ENCODE peak calls at places on chromosomes 11 and 22, in four cellular contexts. I is A549, P is H1, M is K562. B is an unnamed sample.

GRCh38 chr11:7077101-7077500 is 11.7 kb upstream of the RBMXL2 start:
- DNase-seq in P (peak), M (no peak), I (no peak), B (no peak)

GRCh38 chr22:36343720-36344105 is 44.1 kb downstream of the MYH9 start:
- DNase-seq in M (no peak), P (no peak), I (no peak), B (peak)

GRCh38 chr11:94933225-94934130 is 39.9 kb downstream of the CWC15 start:
- DNase-seq in M (no peak), P (no peak), I (no peak), B (no peak)

GRCh38 chr22:39839917-39840510 is 53.5 kb downstream of the ENTHD1 start:
- DNase-seq in M (peak), I (no peak), P (no peak), B (no peak)

GRCh38 chr11:8640305-8640932 is 42.0 kb downstream of the TRIM66 start:
- DNase-seq in M (peak), I (no peak), P (peak), B (no peak)

GRCh38 chr11:20337526-20338154 is 25.9 kb upstream of the HTATIP2 start:
- DNase-seq in M (no peak), I (peak), P (peak), B (peak)

GRCh38 chr11:69524291-69524882 is 42.9 kb downstream of the LINC01488 start:
- DNase-seq in M (peak), P (no peak), I (no peak), B (no peak)

GRCh38 chr22:39422101-39422500 is 22.5 kb downstream of the TAB1 start:
- DNase-seq in M (no peak), P (no peak), I (no peak), B (no peak)

GRCh38 chr11:47510231-47510630 is 42.7 kb downstream of the CELF1 start:
- DNase-seq in M (no peak), I (no peak), P (no peak), B (no peak)

GRCh38 chr11:10428453-10428852 is 26.6 kb upstream of the AMPD3 start:
- DNase-seq in P (no peak), I (no peak), M (peak), B (no peak)

GRCh38 chr22:28006271-28006670 is 87.2 kb upstream of the PITPNB start:
- DNase-seq in M (no peak), I (no peak), P (no peak), B (no peak)

GRCh38 chr11:12537778-12538401 is 136.3 kb upstream of the TEAD1 start:
- DNase-seq in P (no peak), M (no peak), I (no peak), B (no peak)

DNA sequence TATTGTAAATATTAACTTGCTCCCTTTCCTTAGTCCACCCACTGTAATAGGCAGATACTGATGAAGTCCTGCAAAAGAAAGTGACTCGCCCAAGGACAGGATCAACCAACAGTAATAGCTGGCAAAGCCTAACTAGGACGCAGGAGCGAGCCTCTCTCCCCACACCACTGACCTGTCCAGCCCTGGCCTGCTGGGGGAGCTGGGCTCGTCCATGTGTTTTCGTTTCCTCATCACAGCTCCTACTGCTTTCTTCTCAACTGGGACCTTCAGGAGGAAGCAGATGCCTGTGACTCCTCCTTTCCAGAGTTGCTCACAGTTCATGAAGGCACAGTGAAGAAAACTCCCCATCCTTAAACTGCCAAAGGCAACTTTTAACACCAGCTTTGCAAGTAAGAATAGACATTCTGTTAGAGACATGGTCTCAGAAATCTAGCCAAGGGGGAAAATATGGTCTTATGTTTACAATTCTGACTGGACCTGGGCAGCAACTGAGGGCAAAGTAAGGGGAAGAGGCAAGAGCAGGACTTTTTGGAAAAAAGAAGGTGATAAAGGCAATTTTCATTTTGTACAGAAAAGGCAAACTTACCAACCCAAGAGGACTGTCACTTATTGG is 11.6 kb upstream of the GPHA2 start:
- DNase-seq in I (peak), M (no peak), P (no peak), B (no peak)
- TF ChIP-seq PHF8 in I (no peak), M (no peak), P (no peak), B (no peak)

GRCh38 chr11:122176651-122177050 is 60.6 kb upstream of the BLID start:
- DNase-seq in I (no peak), P (no peak), M (no peak), B (no peak)

GRCh38 chr11:122177238-122177637 is 61.2 kb upstream of the BLID start:
- DNase-seq in I (no peak), M (no peak), P (no peak), B (no peak)

GRCh38 chr11:122173587-122173986 is 57.6 kb upstream of the BLID start:
- DNase-seq in I (no peak), M (no peak), P (no peak), B (no peak)

GRCh38 chr11:122173074-122173450 is 57.0 kb upstream of the BLID start:
- DNase-seq in M (no peak), I (no peak), P (no peak), B (no peak)

GRCh38 chr11:122175316-122175715 is 59.3 kb upstream of the BLID start:
- DNase-seq in P (no peak), I (no peak), M (no peak), B (no peak)
- H3K4me2 ChIP-seq in P (no peak), I (no peak), M (no peak), B (no peak)

GRCh38 chr11:124754710-124755109 is 2.7 kb upstream of the VSIG2 start:
- DNase-seq in I (no peak), P (no peak), M (no peak), B (no peak)
- TF ChIP-seq PHF8 in I (no peak), P (no peak), M (no peak), B (no peak)

GRCh38 chr22:49856766-49857618 is 3.3 kb downstream of the ZBED4 start:
- DNase-seq in P (no peak), M (no peak), I (no peak), B (no peak)
- H3K4me2 ChIP-seq in P (no peak), M (no peak), I (no peak), B (peak)

GRCh38 chr11:93822359-93822758 is 28.1 kb downstream of the VSTM5 start:
- DNase-seq in M (no peak), P (no peak), I (no peak), B (no peak)
- TF ChIP-seq PHF8 in M (no peak), P (no peak), I (no peak), B (no peak)

DNA sequence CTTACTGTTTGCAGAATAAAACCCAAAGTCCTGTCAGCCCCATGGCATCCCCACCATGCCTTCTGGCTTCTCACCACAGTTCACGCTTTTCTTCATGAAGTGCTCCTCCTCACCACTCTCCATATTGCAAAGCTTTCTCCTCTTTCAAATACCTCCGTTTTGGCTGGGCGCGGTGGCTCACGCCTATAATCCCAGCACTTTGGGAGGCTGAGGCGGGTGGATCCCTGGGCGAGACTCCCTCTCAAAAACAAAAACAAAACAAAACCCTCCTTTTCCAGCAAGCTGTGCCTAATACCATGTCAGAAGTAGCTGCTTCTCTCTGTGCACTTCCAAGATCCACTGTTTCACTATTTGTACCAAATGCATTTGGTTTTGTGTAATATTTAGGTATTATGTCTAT is 6.7 kb downstream of the BACE1 start:
- DNase-seq in I (no peak), M (no peak), P (no peak), B (no peak)
- H3K4me2 ChIP-seq in I (no peak), M (no peak), P (no peak), B (no peak)